ENCODE peak calls at places on chromosome 19, in nine cellular contexts. H, E, K, F, S, U, R, J and O are unnamed samples. For H3K4me1, the result is how much of the 10 kb centered on the place peaks cover.

GRCh38 chr19:35730326-35730725 is 11.9 kb downstream of the IGFLR1 start:
- DNase-seq in E (no peak), J (no peak), F (no peak), U (no peak), K (no peak), H (no peak), S (no peak), R (no peak), O (no peak)

GRCh38 chr19:33647146-33647545 is 25.4 kb downstream of the CHST8 start:
- DNase-seq in S (no peak), F (no peak), U (no peak), H (no peak), R (no peak), K (no peak), E (no peak), J (no peak), O (peak)

GRCh38 chr19:37304190-37304883 is 66.6 kb upstream of the ZNF527 start:
- DNase-seq in J (no peak), E (no peak), U (peak), F (peak), K (peak), H (no peak), S (peak), R (peak), O (no peak)

GRCh38 chr19:43759515-43759914 is 4.8 kb upstream of the SMG9 start:
- DNase-seq in E (no peak), J (no peak), U (no peak), F (no peak), H (peak), K (peak), R (no peak), S (no peak), O (no peak)

GRCh38 chr19:54803410-54803809 is at the start of gene KIR2DL4:
- DNase-seq in S (no peak), R (no peak), K (no peak), F (no peak), H (no peak), U (peak), E (no peak), J (no peak), O (no peak)

GRCh38 chr19:42140125-42140754 is 8.0 kb upstream of the POU2F2 start:
- DNase-seq in K (peak), U (peak), H (no peak), S (peak), E (no peak), R (peak), F (no peak), J (peak), O (peak)

GRCh38 chr19:45179063-45179847 is 671 bp downstream of the BLOC1S3 start:
- DNase-seq in F (peak), S (no peak), R (peak), J (no peak), U (peak), K (peak), H (no peak), E (no peak), O (peak)

GRCh38 chr19:49213791-49214190 is 56.2 kb downstream of the TRPM4 start:
- DNase-seq in S (no peak), E (no peak), H (no peak), J (peak), R (no peak), F (no peak), K (peak), U (no peak), O (no peak)

GRCh38 chr19:44303305-44303704 is 1.5 kb downstream of the ZNF235 start:
- DNase-seq in F (peak), U (no peak), K (no peak), R (no peak), E (no peak), J (no peak), H (no peak), S (no peak), O (no peak)

GRCh38 chr19:41882568-41883462 is at the start of gene ARHGEF1:
- DNase-seq in S (peak), U (peak), J (peak), H (peak), K (peak), F (peak), R (peak), E (no peak), O (peak)

GRCh38 chr19:33400856-33401682 is 27.6 kb downstream of the CEBPG start:
- DNase-seq in R (no peak), H (no peak), J (no peak), K (no peak), U (peak), F (peak), S (no peak), E (peak), O (no peak)

GRCh38 chr19:7550987-7551761 is 15.7 kb downstream of the PNPLA6 start:
- DNase-seq in R (peak), J (peak), K (peak), S (peak), U (peak), E (no peak), F (peak), H (no peak), O (peak)

GRCh38 chr19:3433805-3434540 is 46.4 kb downstream of the SMIM24 start:
- DNase-seq in K (no peak), U (no peak), H (no peak), E (no peak), S (no peak), F (no peak), R (no peak), J (no peak), O (no peak)

GRCh38 chr19:49635530-49636229 is 4.3 kb downstream of the RRAS start:
- DNase-seq in J (no peak), E (no peak), K (no peak), H (no peak), S (peak), R (peak), U (no peak), F (no peak), O (no peak)

GRCh38 chr19:45578861-45579260 is 5.7 kb downstream of the OPA3 start:
- DNase-seq in E (no peak), S (no peak), F (no peak), U (no peak), H (no peak), R (no peak), K (no peak), J (no peak), O (no peak)

GRCh38 chr19:12974301-12975220 is 5.2 kb downstream of the DAND5 start:
- DNase-seq in U (no peak), E (no peak), J (no peak), H (no peak), K (peak), F (peak), R (no peak), S (no peak), O (no peak)

GRCh38 chr19:23525265-23525862 is 130.1 kb upstream of the ZNF91 start:
- DNase-seq in U (peak), S (no peak), F (no peak), K (no peak), E (no peak), J (no peak), H (no peak), R (no peak), O (no peak)

GRCh38 chr19:34474233-34474989 is 7.1 kb upstream of the WTIP start:
- DNase-seq in H (no peak), S (no peak), J (no peak), K (no peak), E (no peak), U (no peak), F (no peak), R (no peak), O (no peak)

GRCh38 chr19:36009220-36009619 is 607 bp upstream of the SYNE4 start:
- DNase-seq in S (peak), K (no peak), H (peak), J (peak), E (peak), F (peak), R (peak), U (peak), O (peak)

GRCh38 chr19:48480151-48480475 is 10.9 kb downstream of the CYTH2 start:
- DNase-seq in U (peak), F (no peak), H (no peak), E (peak), R (peak), K (no peak), S (peak), J (no peak), O (peak)

GRCh38 chr19:35350591-35350990 is 2.9 kb downstream of the FFAR1 start:
- DNase-seq in H (no peak), S (peak), F (no peak), J (peak), K (no peak), R (peak), U (no peak), E (no peak), O (no peak)

GRCh38 chr19:29878973-29879654 is 62.9 kb upstream of the URI1 start:
- DNase-seq in J (no peak), H (peak), E (no peak), U (no peak), R (no peak), F (peak), S (no peak), K (peak), O (no peak)

DNA sequence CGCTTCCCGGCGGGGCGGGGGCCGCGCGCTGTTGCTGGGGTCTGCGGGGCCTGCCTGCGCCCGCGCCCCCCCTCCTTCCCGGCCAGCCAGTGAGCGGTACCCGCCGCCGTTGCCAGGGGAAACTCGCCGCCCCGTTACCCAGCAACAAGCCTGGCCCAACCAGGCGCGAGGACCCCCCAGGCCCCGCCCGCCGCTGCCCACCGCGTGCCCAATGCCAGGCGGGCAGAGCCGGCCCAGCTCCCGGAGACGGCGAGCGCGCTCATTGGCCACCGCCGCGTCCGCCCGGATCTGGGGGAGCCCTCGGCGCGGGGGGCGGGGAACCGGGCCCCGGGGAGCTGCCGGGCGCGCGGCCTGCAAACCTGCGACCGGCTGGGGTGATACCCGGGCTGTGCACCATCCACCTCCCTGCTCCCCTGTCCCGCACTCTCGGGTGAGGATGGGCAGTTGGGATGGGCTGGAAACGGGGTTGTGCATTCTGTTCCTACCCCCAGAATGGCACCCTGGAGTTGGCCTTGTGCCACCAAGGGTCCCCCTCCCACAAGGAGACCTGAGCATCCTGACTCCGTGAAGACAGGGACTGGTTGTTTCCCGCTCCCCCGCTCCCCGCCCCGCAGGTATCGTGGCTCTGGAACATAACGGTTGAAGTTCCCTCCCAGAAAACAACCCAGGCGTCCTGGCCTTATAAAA is 8.8 kb upstream of the BBC3 start:
- DNase-seq in J (peak), U (peak), H (no peak), R (peak), S (peak), F (peak), E (no peak), K (no peak), O (peak)
- H3K4me1 ChIP-seq in J (under half), U (under half), H (under half), R (under half), S (under half), F (under half), E (under half), K (half or more), O (half or more)

DNA sequence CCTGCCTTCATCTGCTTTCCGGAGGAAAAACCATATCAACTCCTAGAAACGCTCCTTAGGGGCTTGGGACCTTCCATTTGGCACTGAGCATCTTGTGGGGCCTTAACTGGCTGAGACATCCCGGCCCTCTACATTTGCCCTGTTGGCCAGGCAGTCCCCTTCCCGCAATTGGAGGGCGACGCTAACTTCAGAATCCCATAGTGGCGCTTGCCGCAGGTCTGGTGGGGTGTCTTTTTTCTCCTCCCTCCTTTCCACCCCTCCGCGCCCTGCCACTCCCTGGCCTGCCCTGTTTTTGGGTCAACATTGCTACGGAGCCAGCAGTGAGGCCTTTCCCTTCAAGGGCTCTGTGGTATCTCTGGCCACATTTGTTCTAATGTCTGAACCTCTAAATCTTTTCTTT is 13.6 kb upstream of the CRTC1 start:
- DNase-seq in S (no peak), R (no peak), H (no peak), E (no peak), F (no peak), K (no peak), J (no peak), U (no peak), O (no peak)
- TF ChIP-seq EP300 in S (no peak), R (no peak), H (no peak), E (no peak), F (no peak), K (no peak), J (no peak), U (no peak), O (no peak)

DNA sequence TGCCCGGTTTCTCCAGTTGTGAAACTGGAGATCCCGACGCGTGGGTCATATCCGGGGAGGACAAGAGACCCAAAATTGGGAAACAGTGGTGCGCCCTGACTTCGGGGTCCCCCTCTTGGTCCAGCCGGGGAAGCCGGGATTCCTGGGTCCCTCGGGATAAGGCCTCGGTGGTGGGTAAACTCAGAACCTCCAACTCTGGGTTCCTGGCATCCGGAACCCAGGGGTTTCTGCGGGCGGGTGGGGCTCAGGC is 672 bp downstream of the ZFP36 start:
- DNase-seq in U (no peak), F (no peak), S (no peak), K (no peak), J (no peak), E (no peak), H (no peak), R (no peak), O (no peak)
- H3K4me1 ChIP-seq in U (half or more), F (under half), S (under half), K (half or more), J (under half), E (under half), H (half or more), R (under half), O (half or more)

DNA sequence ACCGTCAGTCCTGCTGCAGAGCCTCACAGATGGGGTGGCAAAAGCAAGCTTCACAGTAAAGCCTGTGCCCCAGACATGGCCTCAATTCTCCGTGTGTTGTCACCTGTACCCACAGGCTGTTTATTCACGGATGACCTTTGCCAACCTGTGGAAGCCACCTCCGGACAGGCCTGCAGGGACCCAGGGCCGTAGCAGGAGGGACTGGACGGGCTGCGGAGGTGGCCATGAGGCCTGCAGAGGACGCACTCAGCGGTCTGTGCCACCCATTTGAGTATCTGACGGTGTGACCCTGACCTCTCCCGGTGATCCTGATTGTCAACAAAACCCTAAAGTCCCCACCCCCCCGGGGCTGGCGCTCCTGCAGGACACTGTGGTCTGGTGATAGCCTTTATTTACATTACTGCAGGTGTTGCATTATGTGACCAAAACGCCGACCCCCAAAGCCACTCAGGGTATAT is 7.8 kb upstream of the KLF16 start:
- DNase-seq in H (no peak), S (no peak), R (no peak), E (no peak), U (no peak), K (peak), F (no peak), J (no peak), O (no peak)
- TF ChIP-seq EP300 in H (no peak), S (no peak), R (no peak), E (no peak), U (no peak), K (no peak), F (no peak), J (no peak), O (no peak)

GRCh38 chr19:6217752-6218403 is 61.9 kb downstream of the MLLT1 start:
- DNase-seq in R (peak), H (no peak), F (no peak), U (no peak), E (no peak), K (no peak), J (no peak), S (no peak), O (no peak)

GRCh38 chr19:6216996-6217751 is 62.6 kb downstream of the MLLT1 start:
- DNase-seq in R (peak), J (no peak), K (peak), S (peak), H (no peak), U (no peak), F (peak), E (no peak), O (no peak)

GRCh38 chr19:6219592-6220290 is 60.0 kb downstream of the MLLT1 start:
- DNase-seq in H (no peak), S (no peak), K (no peak), U (no peak), F (no peak), R (peak), J (no peak), E (no peak), O (no peak)

GRCh38 chr19:6219147-6219525 is 60.6 kb downstream of the MLLT1 start:
- DNase-seq in S (no peak), F (no peak), K (no peak), R (no peak), E (no peak), J (no peak), U (no peak), H (no peak), O (no peak)

DNA sequence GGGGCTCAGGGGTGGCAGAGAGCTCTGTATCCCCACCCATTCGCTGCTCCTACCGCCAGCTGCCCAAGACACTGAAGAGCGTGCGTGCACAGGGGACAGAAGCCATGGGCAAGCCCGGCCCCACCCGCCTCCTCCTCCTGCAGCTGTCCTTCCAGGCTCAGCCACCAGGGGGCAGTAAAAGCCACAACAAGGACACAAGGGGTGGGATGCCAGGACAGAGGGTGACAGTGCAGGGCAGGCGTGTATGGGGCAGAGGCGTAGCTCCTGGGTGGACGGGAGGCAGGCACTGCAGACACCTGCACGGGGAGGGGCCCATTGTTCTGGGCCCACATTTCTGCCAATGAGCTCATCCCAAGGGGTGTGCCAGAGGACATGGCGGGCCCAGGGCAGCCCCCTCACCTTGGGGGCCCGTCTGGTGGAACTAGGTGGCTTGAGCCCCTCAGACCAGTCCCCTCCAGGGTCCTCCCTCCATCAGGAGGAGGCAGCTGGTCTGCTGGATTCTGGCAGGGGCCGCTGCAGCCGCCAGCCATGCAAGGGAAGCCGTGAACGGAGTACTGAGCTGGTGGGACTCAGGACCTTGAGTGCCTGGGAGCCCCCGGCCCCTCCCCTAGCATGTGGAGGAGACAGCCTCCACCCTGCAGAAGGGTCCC is 61.2 kb downstream of the MLLT1 start:
- DNase-seq in K (peak), E (peak), H (peak), S (peak), R (peak), F (peak), U (peak), J (peak), O (peak)
- H3K4me1 ChIP-seq in K (half or more), E (under half), H (under half), S (half or more), R (half or more), F (under half), U (under half), J (under half), O (half or more)

DNA sequence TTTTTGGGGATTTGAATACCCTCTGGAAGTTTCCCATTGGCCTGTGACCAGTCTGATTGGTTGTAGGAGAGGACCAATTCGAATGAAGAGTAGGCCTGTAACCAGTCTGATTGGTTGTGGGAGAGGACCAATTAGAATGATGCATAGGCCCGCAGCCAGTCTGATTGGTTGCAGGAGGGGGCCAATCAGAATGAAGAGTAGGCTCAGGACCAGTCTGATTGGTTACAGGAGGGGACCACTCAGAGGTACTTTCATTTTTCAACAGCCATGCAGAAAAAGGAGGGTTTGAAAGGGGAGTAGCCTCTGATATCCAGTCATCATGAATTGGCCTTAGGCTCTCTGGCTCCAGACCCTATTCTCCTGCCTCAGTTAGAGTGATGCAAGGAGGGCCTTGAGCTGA is 30.4 kb upstream of the SLC1A5 start:
- DNase-seq in U (no peak), H (no peak), R (no peak), S (no peak), J (peak), E (no peak), F (no peak), K (peak), O (no peak)
- TF ChIP-seq EP300 in U (no peak), H (no peak), R (no peak), S (no peak), J (no peak), E (no peak), F (no peak), K (no peak), O (no peak)

DNA sequence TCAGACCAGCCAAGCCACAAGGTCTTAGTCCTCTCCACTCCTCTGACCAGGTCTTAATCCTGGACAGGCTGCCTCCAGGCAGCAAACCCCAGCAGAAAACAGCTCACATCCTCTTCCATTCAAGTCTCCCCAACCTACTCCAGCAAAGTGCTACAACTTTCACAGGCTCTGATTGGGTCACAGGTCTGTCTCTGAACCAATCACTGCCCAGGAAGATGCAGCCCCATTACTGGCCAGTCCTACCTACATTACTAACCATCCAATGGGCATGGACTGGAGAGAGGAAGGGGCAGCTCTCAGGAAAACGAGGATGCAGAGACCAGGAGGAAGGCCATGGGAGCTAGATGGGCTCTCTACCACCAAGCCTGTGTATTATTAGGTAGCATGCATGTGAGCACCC is 12.2 kb downstream of the MED26 start:
- DNase-seq in R (no peak), S (no peak), K (no peak), F (peak), H (no peak), E (no peak), J (no peak), U (no peak), O (no peak)
- H3K4me1 ChIP-seq in R (under half), S (under half), K (under half), F (under half), H (under half), E (under half), J (under half), U (under half), O (under half)